ENCODE peak calls at places on chromosomes 1 and 21, in five cellular contexts. X, G, J, L and R are unnamed samples.

GRCh38 chr1:109877320-109877771 is 33.3 kb upstream of the CSF1 start:
- DNase-seq in L (peak; percentile 93), G (no peak), J (peak; percentile 81), X (peak; percentile 97), R (peak; percentile 69)

GRCh38 chr1:34060901-34061415 is 104.1 kb downstream of the CSMD2 start:
- DNase-seq in J (no peak), L (peak; percentile 37), X (peak; percentile 56), G (no peak), R (no peak)

GRCh38 chr1:178942285-178943218 is 71.7 kb upstream of the ANGPTL1 start:
- DNase-seq in G (no peak), J (no peak), L (peak; percentile 75), X (peak; percentile 70), R (no peak)

GRCh38 chr1:186958520-186958919 is 129.8 kb downstream of the PLA2G4A start:
- DNase-seq in J (no peak), L (peak; percentile 56), G (no peak), X (peak; percentile 59), R (peak; percentile 65)

GRCh38 chr1:39574646-39575045 is 1.9 kb downstream of the PABPC4 start:
- DNase-seq in X (peak; percentile 37), L (peak; percentile 19), J (no peak), G (no peak), R (peak; percentile 14)

GRCh38 chr1:41500781-41501518 is 16.5 kb upstream of the EDN2 start:
- DNase-seq in X (no peak), J (no peak), G (no peak), L (peak; percentile 76), R (peak; percentile 61)

GRCh38 chr1:116346943-116347673 is 25.9 kb upstream of the ATP1A1 start:
- DNase-seq in G (no peak), X (no peak), J (no peak), L (no peak), R (peak; percentile 76)

GRCh38 chr1:228755800-228756199 is 20.5 kb downstream of the RHOU start:
- DNase-seq in L (no peak), X (no peak), J (no peak), G (no peak), R (no peak)

GRCh38 chr1:107132195-107132594 is 8.6 kb upstream of the NTNG1 start:
- DNase-seq in J (no peak), X (no peak), G (no peak), L (no peak), R (no peak)

GRCh38 chr1:51331206-51332100 is 1.1 kb upstream of the TTC39A start:
- DNase-seq in X (peak; percentile 74), G (peak; percentile 55), L (peak; percentile 55), J (no peak), R (peak; percentile 16)

GRCh38 chr1:47189844-47190562 is at the start of gene PDZK1IP1:
- DNase-seq in J (peak; percentile 67), G (no peak), X (peak; percentile 95), L (peak; percentile 70), R (peak; percentile 83)

GRCh38 chr1:30884723-30885122 is 23.8 kb downstream of the SDC3 start:
- DNase-seq in L (no peak), G (no peak), X (no peak), J (no peak), R (no peak)

GRCh38 chr1:174465855-174466254 is 18.1 kb downstream of the GPR52 start:
- DNase-seq in L (no peak), G (no peak), J (no peak), X (no peak), R (no peak)

GRCh38 chr1:162191396-162192322 is 122.2 kb downstream of the NOS1AP start:
- DNase-seq in J (no peak), L (no peak), G (no peak), X (no peak), R (peak; percentile 48)

GRCh38 chr1:228064741-228065542 is 17.6 kb upstream of the ARF1 start:
- DNase-seq in G (no peak), L (no peak), X (no peak), J (no peak), R (no peak)

GRCh38 chr1:236734141-236734765 is 48.0 kb downstream of the ACTN2 start:
- DNase-seq in X (no peak), J (no peak), G (no peak), L (peak; percentile 9), R (peak; percentile 11)

GRCh38 chr21:45179568-45180288 is 105.3 kb downstream of the ADARB1 start:
- DNase-seq in G (no peak), J (peak; percentile 28), X (no peak), L (no peak), R (no peak)

GRCh38 chr1:25433389-25434186 is 2.9 kb downstream of the MACO1 start:
- DNase-seq in X (peak; percentile 27), J (no peak), L (no peak), G (no peak), R (no peak)

GRCh38 chr1:232547938-232548484 is 81.9 kb downstream of the SIPA1L2 start:
- DNase-seq in L (no peak), G (no peak), X (no peak), J (no peak), R (no peak)

GRCh38 chr1:100383743-100384405 is 31.6 kb downstream of the CDC14A start:
- DNase-seq in G (no peak), J (no peak), X (no peak), L (no peak), R (no peak)

GRCh38 chr1:20250346-20250989 is 40.2 kb upstream of the VWA5B1 start:
- DNase-seq in L (no peak), G (no peak), J (no peak), X (peak; percentile 65), R (no peak)

GRCh38 chr1:246280551-246280950 is 226.5 kb downstream of the SMYD3 start:
- DNase-seq in L (peak; percentile 34), G (peak; percentile 10), J (no peak), X (peak; percentile 31), R (no peak)

GRCh38 chr1:111334169-111334568 is 43.5 kb downstream of the CHIA start:
- DNase-seq in L (peak; percentile 36), J (peak; percentile 64), X (peak; percentile 78), G (peak; percentile 21), R (peak; percentile 43)

GRCh38 chr1:193794239-193794638 is 607.8 kb upstream of the B3GALT2 start:
- DNase-seq in L (peak; percentile 3), G (no peak), J (peak; percentile 13), X (no peak), R (no peak)

GRCh38 chr1:22025368-22026154 is 24.1 kb downstream of the CELA3A start:
- DNase-seq in X (peak; percentile 96), L (peak; percentile 93), G (peak; percentile 82), J (peak; percentile 92), R (peak; percentile 89)

GRCh38 chr1:229552732-229553131 is 5.8 kb downstream of the ABCB10 start:
- DNase-seq in X (no peak), G (no peak), L (no peak), J (no peak), R (no peak)

GRCh38 chr1:59638172-59638800 is 176.5 kb upstream of the HOOK1 start:
- DNase-seq in G (no peak), X (peak; percentile 81), L (peak; percentile 79), J (peak; percentile 46), R (peak; percentile 36)

GRCh38 chr1:36869054-36869453 is 165.3 kb downstream of the GRIK3 start:
- DNase-seq in L (no peak), G (no peak), J (no peak), X (no peak), R (no peak)

GRCh38 chr1:206662396-206663092 is 22.2 kb upstream of the MAPKAPK2 start:
- DNase-seq in J (no peak), X (no peak), L (no peak), G (no peak), R (no peak)

GRCh38 chr1:218525451-218526197 is 180.5 kb downstream of the TGFB2 start:
- DNase-seq in L (no peak), G (no peak), X (no peak), J (no peak), R (no peak)

GRCh38 chr1:18404460-18404859 is 76.3 kb upstream of the KLHDC7A start:
- DNase-seq in L (no peak), J (no peak), G (no peak), X (no peak), R (no peak)
- H3K9ac ChIP-seq in L (no peak overlapping the region), J (no peak overlapping the region), G (no peak overlapping the region), X (no peak overlapping the region), R (no peak overlapping the region)

DNA sequence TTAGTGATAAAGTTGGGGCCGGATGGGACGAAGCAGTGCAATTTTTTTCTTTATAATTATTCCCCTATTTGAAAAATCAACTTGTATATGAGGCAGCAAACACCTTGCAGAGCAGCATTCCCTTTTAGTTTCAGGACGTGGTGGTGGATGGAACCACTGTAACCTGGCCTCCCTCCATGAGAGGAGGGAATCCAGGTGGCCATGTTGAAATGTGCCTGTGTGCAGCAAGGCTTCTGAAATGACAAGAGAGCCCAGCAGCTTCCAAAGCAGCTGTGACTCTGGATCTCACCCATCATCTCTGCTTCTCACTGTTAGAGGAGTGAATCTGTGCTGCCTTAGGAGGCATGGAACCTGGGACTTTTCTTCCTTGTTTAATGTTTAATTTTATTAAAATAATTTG is 42.3 kb downstream of the NFIA start:
- DNase-seq in J (no peak), L (no peak), G (no peak), X (no peak), R (no peak)
- H4K20me1 ChIP-seq in J (no peaks in the 10 kb centered on the region), L (no peaks in the 10 kb centered on the region), G (no peaks in the 10 kb centered on the region), X (no peaks in the 10 kb centered on the region), R (no peaks in the 10 kb centered on the region)

GRCh38 chr1:77282187-77282865 is 507 bp downstream of the AK5 start:
- DNase-seq in G (no peak), J (peak; percentile 67), X (peak; percentile 70), L (peak; percentile 22), R (peak; percentile 34)
- TF ChIP-seq EZH2 in G (no peak), J (no peak), X (no peak), L (no peak), R (peak; percentile 35)

GRCh38 chr1:151989131-151989868 is 4.4 kb downstream of the S100A10 start:
- DNase-seq in L (peak; percentile 92), G (no peak), X (peak; percentile 97), J (no peak), R (peak; percentile 91)
- H3K9ac ChIP-seq in L (no peak overlapping the region), G (peak overlapping the region; percentile 95), X (peak overlapping the region; percentile 99), J (no peak overlapping the region), R (peak overlapping the region; percentile 99)

GRCh38 chr1:23097316-23097715 is 71.3 kb downstream of the LUZP1 start:
- DNase-seq in X (peak; percentile 53), G (no peak), J (no peak), L (peak; percentile 28), R (no peak)

GRCh38 chr1:23100074-23100748 is 68.4 kb downstream of the LUZP1 start:
- DNase-seq in L (peak; percentile 97), X (peak; percentile 96), J (peak; percentile 27), G (no peak), R (peak; percentile 97)

GRCh38 chr1:23098463-23099170 is 70.0 kb downstream of the LUZP1 start:
- DNase-seq in X (peak; percentile 86), G (peak; percentile 65), L (peak; percentile 59), J (peak; percentile 82), R (peak; percentile 65)

GRCh38 chr1:23101101-23101827 is 67.4 kb downstream of the LUZP1 start:
- DNase-seq in L (peak; percentile 50), G (no peak), J (no peak), X (peak; percentile 61), R (peak; percentile 35)

GRCh38 chr1:23099171-23099536 is 69.5 kb downstream of the LUZP1 start:
- DNase-seq in X (peak; percentile 9), L (no peak), J (no peak), G (no peak), R (no peak)
- H4K20me1 ChIP-seq in X (no peaks in the 10 kb centered on the region), L (no peaks in the 10 kb centered on the region), J (peaks cover 57% of the 10 kb centered on the region), G (no peaks in the 10 kb centered on the region), R (no peaks in the 10 kb centered on the region)